ENCODE peak calls at places on chromosomes 3 and 15, in ten cellular contexts. J, F, U, V, G, O, L, M, Z and W are unnamed samples.

GRCh38 chr3:55329849-55330248 is 157.3 kb downstream of the WNT5A start:
- DNase-seq in L (peak), O (no peak), G (no peak), U (no peak), V (no peak), M (no peak), Z (no peak), F (no peak), J (no peak), W (no peak)

GRCh38 chr3:133930341-133930933 is 34.8 kb upstream of the RAB6B start:
- DNase-seq in G (peak), Z (no peak), V (no peak), F (no peak), J (no peak), M (no peak), O (no peak), L (peak), U (no peak), W (no peak)

GRCh38 chr3:87949189-87949878 is 109.5 kb downstream of the CGGBP1 start:
- DNase-seq in J (no peak), G (no peak), Z (no peak), F (no peak), M (no peak), L (no peak), V (no peak), O (no peak), U (no peak), W (no peak)

GRCh38 chr3:123485551-123485950 is 36.7 kb upstream of the ADCY5 start:
- DNase-seq in O (no peak), M (no peak), J (no peak), U (no peak), V (no peak), L (no peak), G (no peak), F (no peak), Z (no peak), W (no peak)

GRCh38 chr3:119257654-119258410 is 17.2 kb upstream of the B4GALT4 start:
- DNase-seq in M (no peak), V (no peak), G (no peak), L (peak), F (no peak), O (no peak), U (peak), Z (no peak), J (no peak), W (no peak)

GRCh38 chr3:127762077-127762786 is 60.1 kb downstream of the MGLL start:
- DNase-seq in M (no peak), F (no peak), J (no peak), Z (no peak), L (no peak), O (no peak), U (no peak), G (peak), V (no peak), W (no peak)

GRCh38 chr15:70210538-70210937 is 112.8 kb upstream of the TLE3 start:
- DNase-seq in V (no peak), J (no peak), L (no peak), U (no peak), G (no peak), Z (no peak), O (no peak), F (peak), M (no peak), W (no peak)

GRCh38 chr15:74778599-74778970 is 3.3 kb upstream of the CSK start:
- DNase-seq in V (no peak), U (no peak), M (no peak), Z (no peak), G (no peak), O (no peak), F (no peak), L (no peak), J (no peak), W (no peak)

GRCh38 chr3:140505256-140505655 is 172.6 kb upstream of the TRIM42 start:
- DNase-seq in Z (no peak), J (no peak), M (no peak), V (no peak), F (no peak), O (peak), U (no peak), G (no peak), L (no peak), W (no peak)

GRCh38 chr3:57691411-57692133 is 1.3 kb downstream of the DENND6A start:
- DNase-seq in F (no peak), Z (no peak), J (no peak), V (no peak), O (no peak), U (no peak), G (no peak), M (no peak), L (peak), W (no peak)

GRCh38 chr15:92611995-92612745 is 43.4 kb downstream of the FAM174B start:
- DNase-seq in J (no peak), V (no peak), Z (no peak), O (no peak), U (no peak), G (no peak), F (no peak), L (no peak), M (no peak), W (peak)

GRCh38 chr3:55406666-55407425 is 80.3 kb downstream of the WNT5A start:
- DNase-seq in L (peak), G (no peak), M (no peak), Z (no peak), V (no peak), O (no peak), J (no peak), F (no peak), U (no peak), W (no peak)

GRCh38 chr3:174332413-174332812 is 526.7 kb upstream of the NAALADL2 start:
- DNase-seq in Z (no peak), U (no peak), O (no peak), J (no peak), L (no peak), V (no peak), G (no peak), F (no peak), M (no peak), W (no peak)

GRCh38 chr3:65436580-65436979 is 602.1 kb downstream of the MAGI1 start:
- DNase-seq in G (peak), L (no peak), U (no peak), O (no peak), F (no peak), M (no peak), V (no peak), Z (no peak), J (peak), W (no peak)

GRCh38 chr3:11244131-11244677 is 28.0 kb upstream of the ATG7 start:
- DNase-seq in U (no peak), F (no peak), M (no peak), O (no peak), J (no peak), G (no peak), Z (no peak), L (peak), V (no peak), W (no peak)

GRCh38 chr3:40871411-40871810 is 327.9 kb upstream of the CTNNB1 start:
- DNase-seq in V (no peak), O (no peak), G (no peak), J (no peak), L (no peak), M (no peak), F (no peak), Z (no peak), U (no peak), W (no peak)

GRCh38 chr3:64295594-64295993 is 70.3 kb upstream of the PRICKLE2 start:
- DNase-seq in M (no peak), U (no peak), F (no peak), L (peak), J (peak), O (peak), G (no peak), V (peak), Z (no peak), W (no peak)

GRCh38 chr3:14812196-14812785 is 6.5 kb upstream of the FGD5 start:
- DNase-seq in M (no peak), V (no peak), F (no peak), U (no peak), O (no peak), L (no peak), G (no peak), J (no peak), Z (no peak), W (no peak)
- H3K4me3 ChIP-seq in M (peak), V (peak), F (no peak), U (peak), O (peak), L (no peak), G (peak), J (no peak), Z (peak), W (no peak)

DNA sequence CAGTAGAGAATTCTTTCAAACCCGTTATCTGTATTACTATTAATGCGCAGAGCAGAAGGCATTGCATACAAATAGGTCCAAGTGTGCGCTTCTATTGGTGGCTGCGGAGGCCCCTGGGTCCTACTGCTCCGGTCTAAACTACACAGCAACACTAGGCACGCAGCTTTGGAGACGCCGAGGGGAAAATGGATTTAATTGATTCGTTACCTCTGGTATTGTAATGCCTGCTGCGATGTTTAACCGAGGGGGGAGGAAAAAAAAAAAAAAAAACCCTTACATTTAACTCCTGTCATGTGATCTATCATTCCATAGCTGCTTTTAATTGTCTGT is at the start of gene ROBO1:
- DNase-seq in O (no peak), F (no peak), J (no peak), L (no peak), G (no peak), U (no peak), Z (no peak), M (no peak), V (no peak), W (no peak)
- TF ChIP-seq CTCF in O (no peak), F (no peak), J (no peak), L (no peak), G (no peak), U (no peak), Z (no peak), M (no peak), V (no peak), W (no peak)

GRCh38 chr3:32502089-32502943 is at the start of gene CMTM6:
- DNase-seq in J (peak), F (peak), M (peak), V (peak), L (peak), U (peak), O (peak), Z (peak), G (peak), W (peak)
- TF ChIP-seq POLR2A in J (peak), F (peak), M (peak), V (peak), L (peak), U (no peak), O (peak), Z (peak), G (peak), W (no peak)

DNA sequence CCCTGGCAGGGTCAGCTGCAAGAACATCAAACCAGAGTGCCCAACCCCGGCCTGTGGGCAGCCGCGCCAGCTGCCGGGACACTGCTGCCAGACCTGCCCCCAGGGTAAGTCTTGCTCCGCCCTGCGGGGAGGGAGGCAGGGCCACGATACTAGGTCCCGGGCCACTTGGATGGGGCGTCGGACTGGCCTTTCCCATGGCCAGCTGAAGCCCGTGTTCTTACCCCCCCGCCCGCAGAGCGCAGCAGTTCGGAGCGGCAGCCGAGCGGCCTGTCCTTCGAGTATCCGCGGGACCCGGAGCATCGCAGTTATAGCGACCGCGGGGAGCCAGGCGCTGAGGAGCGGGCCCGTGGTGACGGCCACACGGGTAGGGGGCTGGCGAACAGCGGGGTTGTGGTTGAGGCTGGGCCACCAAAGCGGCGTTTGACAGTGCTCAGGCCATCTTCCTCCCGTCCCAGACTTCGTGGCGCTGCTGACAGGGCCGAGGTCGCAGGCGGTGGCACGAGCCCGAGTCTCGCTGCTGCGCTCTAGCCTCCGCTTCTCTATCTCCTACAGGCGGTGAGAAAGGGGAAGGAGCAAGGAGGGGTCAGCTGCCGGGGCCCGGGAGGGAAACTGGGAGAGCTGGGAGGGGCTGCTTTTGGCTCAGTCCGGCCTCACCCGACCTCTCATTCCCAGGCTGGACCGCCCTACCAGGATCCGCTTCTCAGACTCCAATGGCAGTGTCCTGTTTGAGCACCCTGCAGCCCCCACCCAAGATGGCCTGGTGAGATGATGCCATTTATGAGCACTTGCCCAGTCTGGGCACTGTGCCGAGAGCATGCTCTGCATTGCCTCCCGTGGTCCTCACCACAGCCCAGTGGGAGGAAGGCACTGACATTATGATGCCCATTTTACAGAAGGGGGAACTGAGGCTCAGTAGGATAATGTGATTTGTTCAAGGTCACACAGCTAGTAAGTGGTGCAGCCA is 1.7 kb downstream of the CHRD start:
- DNase-seq in F (no peak), Z (no peak), J (peak), M (peak), O (no peak), G (no peak), U (no peak), V (no peak), L (no peak), W (no peak)
- H3K4me3 ChIP-seq in F (peak), Z (peak), J (no peak), M (peak), O (peak), G (peak), U (peak), V (peak), L (no peak), W (no peak)

GRCh38 chr15:73244333-73244732 is 124.4 kb downstream of the HCN4 start:
- DNase-seq in Z (no peak), U (no peak), M (no peak), G (no peak), F (no peak), J (no peak), V (no peak), O (no peak), L (no peak), W (no peak)
- TF ChIP-seq CTCF in Z (no peak), U (peak), M (peak), G (no peak), F (peak), J (no peak), V (no peak), O (no peak), L (no peak), W (no peak)

DNA sequence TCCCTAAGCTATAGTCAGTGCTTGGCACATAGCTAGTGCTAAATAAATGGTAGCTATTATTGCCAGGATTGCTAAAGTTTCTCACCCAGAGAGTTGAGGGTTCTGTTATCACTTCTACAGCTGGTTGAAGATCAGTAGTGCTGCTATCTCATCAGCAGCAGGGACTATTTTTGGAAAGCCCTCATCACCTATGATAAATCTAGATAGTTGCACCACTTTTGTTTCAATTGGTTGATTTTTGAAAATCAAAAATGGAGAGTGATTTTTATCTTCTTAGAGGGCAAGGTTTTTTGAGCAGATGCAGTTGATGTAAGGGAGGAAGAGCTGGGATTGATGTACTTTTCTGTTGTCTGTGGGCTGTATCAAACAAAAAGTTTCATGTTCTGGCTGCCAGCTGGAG is 101.6 kb downstream of the ST6GAL1 start:
- DNase-seq in Z (no peak), M (no peak), O (no peak), U (no peak), J (no peak), G (no peak), V (no peak), F (no peak), L (no peak), W (no peak)
- TF ChIP-seq POLR2A in Z (no peak), M (no peak), O (no peak), U (no peak), J (no peak), G (no peak), V (no peak), F (no peak), L (no peak), W (no peak)

GRCh38 chr3:71244153-71245051 is 339.1 kb downstream of the FOXP1 start:
- DNase-seq in F (no peak), G (no peak), J (no peak), M (no peak), V (peak), Z (peak), U (no peak), L (peak), O (no peak), W (no peak)
- H3K4me3 ChIP-seq in F (no peak), G (no peak), J (no peak), M (peak), V (peak), Z (peak), U (peak), L (peak), O (no peak), W (no peak)

DNA sequence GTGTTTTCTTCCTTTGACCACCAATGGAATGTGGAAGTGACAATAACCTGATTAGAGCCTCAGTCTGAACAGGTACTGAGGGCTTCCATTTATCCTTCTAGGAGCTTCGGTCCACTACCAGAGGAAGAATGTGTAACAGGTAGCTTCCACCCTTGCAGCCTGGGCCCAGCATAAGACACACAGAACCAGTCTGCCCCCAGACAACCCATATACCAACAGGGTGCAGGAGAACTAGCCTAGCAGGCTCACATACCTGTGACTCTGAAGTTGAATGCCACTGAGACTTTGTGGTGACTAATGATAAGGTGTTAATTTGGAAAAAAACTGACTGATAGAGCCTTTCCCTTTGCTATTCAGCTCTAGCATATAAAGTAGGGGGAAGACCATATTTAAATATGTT is 166.2 kb downstream of the NEK10 start:
- DNase-seq in M (no peak), G (no peak), L (no peak), J (no peak), Z (no peak), U (no peak), V (no peak), F (no peak), O (no peak), W (no peak)
- TF ChIP-seq CTCF in M (no peak), G (no peak), L (no peak), J (no peak), Z (no peak), U (no peak), V (no peak), F (no peak), O (no peak), W (no peak)

DNA sequence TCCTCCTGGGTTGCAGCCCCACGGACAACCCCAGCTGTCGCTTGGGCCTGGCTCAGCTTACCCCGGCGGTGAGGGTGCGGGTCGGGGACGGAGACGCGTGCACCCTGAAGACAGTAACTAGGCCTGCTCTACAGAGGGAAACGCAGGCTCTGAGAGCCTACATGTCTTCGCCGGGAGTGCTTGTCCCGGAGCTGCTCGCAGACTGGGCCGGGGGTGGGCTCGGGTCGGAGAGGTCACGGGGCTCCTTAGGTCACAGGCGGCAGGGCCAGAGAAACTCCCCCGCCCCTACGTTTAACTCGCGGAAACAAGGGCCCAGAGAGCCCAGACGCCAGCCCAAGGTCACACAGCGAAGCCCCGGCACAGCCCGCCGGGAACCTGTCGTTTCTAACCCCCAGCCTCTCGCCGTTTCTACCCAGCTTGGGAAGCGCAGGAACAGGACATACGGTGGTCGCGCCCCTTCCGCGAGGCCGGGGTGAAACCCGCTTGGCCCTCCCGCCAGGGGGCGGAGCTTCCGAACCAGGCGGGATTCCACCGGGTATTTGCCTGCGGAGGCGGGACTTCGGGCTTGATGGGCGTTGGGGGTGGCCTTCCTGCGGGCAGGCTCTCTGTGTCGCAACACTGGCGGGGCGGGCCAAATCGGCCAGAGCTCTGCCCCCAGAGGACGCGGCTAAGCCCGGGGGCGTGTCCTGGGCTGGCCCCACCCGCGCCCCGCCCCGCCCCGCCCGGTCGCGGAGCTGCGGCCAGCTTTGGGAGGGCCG is at the start of gene HDAC11:
- DNase-seq in O (peak), U (peak), L (peak), G (peak), M (peak), F (peak), V (peak), J (peak), Z (peak), W (peak)
- TF ChIP-seq POLR2A in O (peak), U (peak), L (no peak), G (no peak), M (peak), F (peak), V (peak), J (peak), Z (peak), W (no peak)

GRCh38 chr15:40569139-40569953 is at the start of gene RPUSD2:
- DNase-seq in F (peak), J (peak), V (peak), L (peak), O (peak), Z (peak), M (peak), G (peak), U (peak), W (peak)

GRCh38 chr15:40562691-40563090 is 2.2 kb downstream of the CCDC32 start:
- DNase-seq in L (no peak), V (no peak), Z (no peak), M (no peak), G (peak), J (peak), U (no peak), F (no peak), O (no peak), W (no peak)

GRCh38 chr15:40567111-40567510 is 2.0 kb upstream of the RPUSD2 start:
- DNase-seq in V (no peak), M (no peak), O (no peak), J (no peak), F (no peak), U (no peak), G (no peak), Z (no peak), L (no peak), W (no peak)

GRCh38 chr15:40564591-40565332 is at the start of gene CCDC32:
- DNase-seq in V (peak), M (peak), U (peak), J (peak), F (peak), G (peak), O (peak), L (peak), Z (peak), W (peak)

GRCh38 chr15:40565333-40566238 is 744 bp upstream of the CCDC32 start:
- DNase-seq in U (no peak), G (no peak), V (no peak), F (no peak), O (no peak), M (no peak), J (no peak), L (no peak), Z (peak), W (no peak)
- H3K4me3 ChIP-seq in U (peak), G (peak), V (peak), F (peak), O (peak), M (peak), J (no peak), L (peak), Z (peak), W (no peak)